ENCODE peak calls at places on chromosome 1, in eight cellular contexts. A is bronchial epithelial cell, T is PC-3, H is mucosa of descending colon, N is transverse colon, U is MM.1S, Q is heart left ventricle, V is neural crest cell. L is an unnamed sample.

GRCh38 chr1:10599194-10599861 is 124.6 kb downstream of the PEX14 start:
- DNase-seq in U (no peak), A (peak; percentile 89), H (no peak), N (no peak), V (no peak), Q (no peak), T (peak; percentile 82), L (no peak)

GRCh38 chr1:18010408-18010807 is 97.2 kb upstream of the IGSF21 start:
- DNase-seq in N (no peak), Q (no peak), A (no peak), H (no peak), T (no peak), V (no peak), U (no peak), L (no peak)

GRCh38 chr1:22284906-22285544 is 142.1 kb upstream of the WNT4 start:
- DNase-seq in T (no peak), U (no peak), H (no peak), V (no peak), Q (no peak), N (no peak), A (no peak), L (no peak)

GRCh38 chr1:9369964-9370788 is 77.5 kb downstream of the SPSB1 start:
- DNase-seq in T (no peak), A (peak; percentile 57), H (no peak), U (no peak), N (no peak), Q (no peak), V (no peak), L (no peak)

GRCh38 chr1:200153277-200154055 is 126.0 kb downstream of the NR5A2 start:
- DNase-seq in T (no peak), H (no peak), A (peak; percentile 22), U (peak; percentile 15), N (no peak), Q (no peak), V (no peak), L (peak; percentile 36)

GRCh38 chr1:58442114-58442513 is 104.4 kb downstream of the OMA1 start:
- DNase-seq in V (no peak), T (no peak), H (no peak), N (no peak), A (no peak), U (no peak), Q (no peak), L (no peak)

GRCh38 chr1:159510223-159510530 is 25.6 kb downstream of the OR10J5 start:
- DNase-seq in V (no peak), U (no peak), A (no peak), N (no peak), T (no peak), H (no peak), Q (no peak), L (no peak)

GRCh38 chr1:208842442-208842841 is 598.3 kb upstream of the PLXNA2 start:
- DNase-seq in N (no peak), H (no peak), Q (no peak), U (no peak), A (no peak), T (no peak), V (no peak), L (no peak)

GRCh38 chr1:19435851-19436465 is 49.4 kb downstream of the CAPZB start:
- DNase-seq in A (peak; percentile 55), T (no peak), H (no peak), U (no peak), Q (no peak), V (no peak), N (no peak), L (no peak)

GRCh38 chr1:231460614-231461013 is 38.5 kb upstream of the EGLN1 start:
- DNase-seq in Q (no peak), A (no peak), H (peak; percentile 41), U (peak; percentile 69), N (peak; percentile 11), V (no peak), T (no peak), L (peak; percentile 32)

GRCh38 chr1:205147191-205147590 is 25.4 kb upstream of the RBBP5 start:
- DNase-seq in H (no peak), Q (peak; percentile 19), N (no peak), A (peak; percentile 21), T (peak; percentile 21), U (no peak), V (no peak), L (no peak)

GRCh38 chr1:44611419-44611818 is 62.9 kb downstream of the TMEM53 start:
- DNase-seq in N (no peak), A (no peak), H (no peak), V (no peak), T (no peak), U (no peak), Q (no peak), L (no peak)

GRCh38 chr1:207088731-207089626 is at the start of gene C4BPB:
- DNase-seq in U (peak; percentile 40), A (peak; percentile 42), T (peak; percentile 64), V (no peak), N (peak; percentile 66), H (peak; percentile 65), Q (no peak), L (no peak)

GRCh38 chr1:162857850-162858249 is 3.1 kb downstream of the CCDC190 start:
- DNase-seq in V (no peak), Q (no peak), U (no peak), H (no peak), A (peak; percentile 63), N (no peak), T (peak; percentile 84), L (no peak)

GRCh38 chr1:192852548-192852947 is 43.7 kb downstream of the RGS2 start:
- DNase-seq in U (no peak), Q (no peak), H (no peak), V (no peak), N (no peak), A (no peak), T (no peak), L (no peak)

GRCh38 chr1:32997381-32997891 is 32.8 kb upstream of the RNF19B start:
- DNase-seq in T (no peak), H (no peak), V (no peak), Q (no peak), N (no peak), A (peak; percentile 73), U (no peak), L (no peak)

GRCh38 chr1:154304664-154305337 is 16.1 kb upstream of the AQP10 start:
- DNase-seq in N (no peak), T (peak; percentile 38), A (peak; percentile 48), V (no peak), U (no peak), H (no peak), Q (no peak), L (no peak)

GRCh38 chr1:74811421-74812179 is 78.6 kb downstream of the TYW3 start:
- DNase-seq in U (peak; percentile 54), T (no peak), N (peak; percentile 27), V (no peak), A (no peak), H (no peak), Q (no peak), L (peak; percentile 0)

GRCh38 chr1:38026592-38027200 is 14.2 kb downstream of the UTP11 start:
- DNase-seq in A (peak; percentile 79), Q (no peak), V (peak; percentile 53), N (peak; percentile 26), H (peak; percentile 64), T (peak; percentile 68), U (peak; percentile 64), L (peak; percentile 70)

GRCh38 chr1:26724938-26725337 is 29.1 kb downstream of the ARID1A start:
- DNase-seq in T (no peak), N (no peak), Q (no peak), A (no peak), H (no peak), U (no peak), V (no peak), L (no peak)

GRCh38 chr1:205172729-205173366 is 38.7 kb downstream of the DSTYK start:
- DNase-seq in H (no peak), U (no peak), A (peak; percentile 96), V (no peak), T (peak; percentile 98), Q (no peak), N (no peak), L (no peak)

GRCh38 chr1:230745071-230745470 is 2.1 kb upstream of the CAPN9 start:
- DNase-seq in U (no peak), V (no peak), A (no peak), H (no peak), T (no peak), N (no peak), Q (no peak), L (no peak)

GRCh38 chr1:206744683-206745082 is 25.9 kb upstream of the IL19 start:
- DNase-seq in T (no peak), V (no peak), A (no peak), U (no peak), Q (no peak), N (no peak), H (no peak), L (no peak)

GRCh38 chr1:197924516-197925123 is 7.4 kb downstream of the LHX9 start:
- DNase-seq in U (peak; percentile 59), T (peak; percentile 68), V (no peak), A (peak; percentile 60), Q (no peak), N (no peak), H (peak; percentile 67), L (peak; percentile 57)

DNA sequence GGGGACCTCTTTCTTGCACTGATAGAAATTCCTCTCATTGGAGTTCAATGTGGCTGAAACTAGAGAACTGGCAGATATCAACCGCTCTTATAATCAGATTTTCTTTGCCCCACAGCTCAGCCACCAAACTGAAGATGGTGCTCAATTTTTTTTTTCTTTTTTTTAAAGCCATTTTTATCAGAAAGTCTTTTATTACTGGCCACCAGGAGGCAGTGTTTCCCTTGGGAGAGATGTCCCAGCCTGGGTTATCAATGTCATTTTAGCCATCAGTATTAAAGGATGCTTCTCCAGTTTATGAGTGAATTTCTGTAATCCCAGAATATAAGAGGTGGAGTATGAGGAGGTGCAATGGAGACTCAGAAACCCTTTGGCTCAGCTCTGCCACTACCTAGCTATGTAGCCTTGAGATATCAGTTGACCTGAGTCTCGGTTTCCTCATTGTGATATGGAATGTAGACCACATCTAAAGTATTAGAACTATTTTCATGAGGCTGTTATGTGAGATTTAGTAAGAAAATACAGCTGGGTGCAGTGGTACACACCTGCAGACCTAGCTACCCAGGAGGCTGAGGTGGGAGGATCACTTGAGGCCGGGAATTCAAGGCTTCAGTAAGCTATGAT is 27.6 kb downstream of the CD244 start:
- DNase-seq in U (peak; percentile 59), T (peak; percentile 77), H (peak; percentile 69), A (peak; percentile 43), N (peak; percentile 28), V (peak; percentile 42), Q (peak; percentile 30), L (peak; percentile 42)
- TF ChIP-seq CTCF in U (peak; percentile 85), T (peak; percentile 94), H (peak; percentile 33), A (peak; percentile 49), N (peak; percentile 64), V (peak; percentile 76), Q (peak; percentile 41), L (peak; percentile 68)

GRCh38 chr1:85581802-85582686 is 1.5 kb downstream of the CCN1 start:
- DNase-seq in H (no peak), T (peak; percentile 89), U (no peak), V (peak; percentile 26), A (peak; percentile 77), Q (no peak), N (peak; percentile 25), L (no peak)
- TF ChIP-seq CTCF in H (no peak), T (peak; percentile 64), U (no peak), V (peak; percentile 51), A (peak; percentile 44), Q (peak; percentile 55), N (no peak), L (no peak)

GRCh38 chr1:171983584-171983983 is 142.3 kb downstream of the DNM3 start:
- DNase-seq in A (peak; percentile 39), H (no peak), N (no peak), T (peak; percentile 80), V (no peak), U (peak; percentile 20), Q (no peak), L (no peak)
- TF ChIP-seq CTCF in A (peak; percentile 49), H (no peak), N (peak; percentile 19), T (peak; percentile 86), V (peak; percentile 49), U (peak; percentile 44), Q (peak; percentile 34), L (no peak)

GRCh38 chr1:43499882-43500281 is 30.8 kb upstream of the PTPRF start:
- DNase-seq in A (no peak), H (no peak), V (no peak), N (no peak), Q (no peak), U (no peak), T (no peak), L (no peak)
- TF ChIP-seq CTCF in A (no peak), H (no peak), V (no peak), N (no peak), Q (no peak), U (no peak), T (no peak), L (no peak)

L was measured in GM13976.